ENCODE peak calls at places on chromosomes 13 and 19, in nine cellular contexts. Q is PC-3; L is stimulated activated CD8-positive, alpha-beta memory T cell treated with anti-CD3 and anti-CD28 coated beads, Interleukin-7, amount 100 ng/mL, for 1 hour; R is mesothelial cell of epicardium; P is AG20443; F is anterior cingulate cortex; M is CD8-positive, alpha-beta memory T cell; B is putamen; S is CD4-positive, alpha-beta memory T cell. D is an unnamed sample.

GRCh38 chr13:108919036-108919907 is 289.9 kb downstream of the MYO16 start:
- DNase-seq in Q (peak; percentile 80), P (no peak), S (no peak), F (no peak), L (no peak), R (no peak), M (no peak), B (no peak), D (no peak)

GRCh38 chr13:24301434-24301833 is 7.9 kb upstream of the C1QTNF9 start:
- DNase-seq in M (no peak), Q (no peak), F (no peak), L (no peak), R (no peak), P (no peak), S (no peak), B (no peak), D (no peak)

GRCh38 chr19:12759686-12760085 is 8.1 kb downstream of the BEST2 start:
- DNase-seq in S (no peak), B (no peak), Q (no peak), L (no peak), M (no peak), P (no peak), R (no peak), F (no peak), D (no peak)

GRCh38 chr13:36965767-36966166 is 33.4 kb downstream of the ALG5 start:
- DNase-seq in P (peak; percentile 78), F (no peak), L (no peak), B (no peak), M (no peak), S (no peak), Q (peak; percentile 85), R (no peak), D (no peak)

GRCh38 chr19:18155095-18156087 is 2.4 kb downstream of the PIK3R2 start:
- DNase-seq in P (no peak), R (no peak), L (no peak), S (no peak), F (no peak), B (no peak), M (no peak), Q (no peak), D (no peak)

GRCh38 chr13:75405976-75406703 is 75.8 kb downstream of the TBC1D4 start:
- DNase-seq in P (peak; percentile 15), M (no peak), Q (no peak), R (no peak), L (no peak), S (no peak), B (no peak), F (no peak), D (no peak)

GRCh38 chr19:18429717-18430416 is 8.1 kb downstream of the ISYNA1 start:
- DNase-seq in P (no peak), M (no peak), B (no peak), Q (no peak), F (no peak), L (no peak), R (no peak), S (no peak), D (no peak)

GRCh38 chr13:103145476-103145875 is 79.3 kb upstream of the SLC10A2 start:
- DNase-seq in P (no peak), M (no peak), F (no peak), L (no peak), S (no peak), B (no peak), Q (no peak), R (no peak), D (no peak)

GRCh38 chr19:35497406-35497805 is 7.1 kb upstream of the KRTDAP start:
- DNase-seq in Q (no peak), F (no peak), S (no peak), B (no peak), L (no peak), M (no peak), P (no peak), R (no peak), D (no peak)